ENCODE peak calls at places on chromosomes 6 and 20, in six cellular contexts. L, J, U, D, O and B are unnamed samples.

GRCh38 chr6:38783436-38784228 is 68.5 kb downstream of the DNAH8 start:
- DNase-seq in L (no peak), J (no peak), U (no peak), D (no peak), O (no peak), B (no peak)

GRCh38 chr6:28167068-28167467 is 25.4 kb downstream of the ZKSCAN8 start:
- DNase-seq in L (peak; percentile 96), J (no peak), U (peak; percentile 22), D (no peak), O (peak; percentile 49), B (no peak)

GRCh38 chr6:498795-499231 is 107.3 kb downstream of the IRF4 start:
- DNase-seq in L (no peak), J (no peak), U (peak; percentile 33), D (peak; percentile 88), O (no peak), B (no peak)

GRCh38 chr6:63716169-63716568 is 80.6 kb downstream of the PHF3 start:
- DNase-seq in L (no peak), J (no peak), U (no peak), D (peak; percentile 41), O (no peak), B (no peak)

GRCh38 chr6:43627008-43627825 is 1.8 kb downstream of the GTPBP2 start:
- DNase-seq in L (peak; percentile 97), J (peak; percentile 92), U (peak; percentile 96), D (peak; percentile 61), O (peak; percentile 97), B (peak; percentile 88)

GRCh38 chr6:156776470-156776840 is 723 bp upstream of the ARID1B start:
- DNase-seq in L (peak; percentile 22), J (no peak), U (peak; percentile 48), D (peak; percentile 76), O (peak; percentile 58), B (no peak)

GRCh38 chr20:10527781-10528180 is 92.7 kb downstream of the SLX4IP start:
- DNase-seq in L (no peak), J (no peak), U (no peak), D (no peak), O (no peak), B (no peak)

GRCh38 chr6:155273438-155273837 is 9.6 kb downstream of the CLDN20 start:
- DNase-seq in L (peak; percentile 92), J (peak; percentile 88), U (peak; percentile 97), D (no peak), O (peak; percentile 93), B (no peak)

GRCh38 chr6:2931970-2932748 is 29.1 kb upstream of the SERPINB9 start:
- DNase-seq in L (peak; percentile 57), J (peak; percentile 84), U (peak; percentile 53), D (peak; percentile 87), O (peak; percentile 76), B (peak; percentile 89)

GRCh38 chr20:34637245-34638185 is 39.4 kb downstream of the PIGU start:
- DNase-seq in L (peak; percentile 75), J (no peak), U (peak; percentile 46), D (no peak), O (peak; percentile 91), B (no peak)

GRCh38 chr20:58145506-58146080 is 82.9 kb downstream of the ANKRD60 start:
- DNase-seq in L (no peak), J (no peak), U (no peak), D (no peak), O (no peak), B (no peak)

GRCh38 chr6:32868257-32868788 is 14.3 kb downstream of the PSMB9 start:
- DNase-seq in L (peak; percentile 56), J (peak; percentile 83), U (peak; percentile 74), D (peak; percentile 88), O (peak; percentile 83), B (no peak)

GRCh38 chr6:1630771-1631217 is 21.1 kb downstream of the FOXC1 start:
- DNase-seq in L (no peak), J (peak; percentile 13), U (peak; percentile 32), D (no peak), O (peak; percentile 54), B (no peak)

GRCh38 chr6:19410477-19410876 is 426.7 kb upstream of the ID4 start:
- DNase-seq in L (peak; percentile 31), J (no peak), U (peak; percentile 66), D (no peak), O (peak; percentile 79), B (no peak)

GRCh38 chr6:123363912-123364311 is 272.8 kb downstream of the TRDN start:
- DNase-seq in L (no peak), J (no peak), U (no peak), D (no peak), O (no peak), B (no peak)

GRCh38 chr6:150417899-150418824 is 49.4 kb downstream of the IYD start:
- DNase-seq in L (peak; percentile 71), J (peak; percentile 91), U (peak; percentile 90), D (peak; percentile 70), O (peak; percentile 88), B (no peak)

GRCh38 chr6:41334482-41335023 is 855 bp upstream of the NCR2 start:
- DNase-seq in L (no peak), J (no peak), U (no peak), D (peak; percentile 44), O (peak; percentile 7), B (no peak)

GRCh38 chr6:41878961-41879405 is 16.2 kb downstream of the USP49 start:
- DNase-seq in L (peak; percentile 73), J (no peak), U (peak; percentile 51), D (no peak), O (peak; percentile 35), B (no peak)

GRCh38 chr20:62795023-62795761 is 1.1 kb upstream of the MRGBP start:
- DNase-seq in L (no peak), J (peak; percentile 66), U (peak; percentile 49), D (peak; percentile 74), O (peak; percentile 43), B (no peak)

GRCh38 chr20:51346686-51347485 is 195.6 kb downstream of the NFATC2 start:
- DNase-seq in L (peak; percentile 66), J (no peak), U (peak; percentile 85), D (no peak), O (peak; percentile 41), B (no peak)

GRCh38 chr20:5402903-5403531 is 86.3 kb upstream of the PROKR2 start:
- DNase-seq in L (peak; percentile 9), J (peak; percentile 30), U (no peak), D (peak; percentile 51), O (peak; percentile 24), B (no peak)

GRCh38 chr20:3309226-3309625 is 70.2 kb upstream of the SLC4A11 start:
- DNase-seq in L (no peak), J (no peak), U (no peak), D (no peak), O (no peak), B (no peak)

GRCh38 chr6:169162968-169163903 is 90.4 kb downstream of the THBS2 start:
- DNase-seq in L (peak; percentile 98), J (peak; percentile 53), U (peak; percentile 92), D (no peak), O (peak; percentile 98), B (peak; percentile 93)

GRCh38 chr6:155450194-155450593 is 5.4 kb downstream of the NOX3 start:
- DNase-seq in L (no peak), J (no peak), U (no peak), D (no peak), O (no peak), B (no peak)

GRCh38 chr20:54108817-54109216 is 38.4 kb upstream of the BCAS1 start:
- DNase-seq in L (no peak), J (no peak), U (no peak), D (no peak), O (no peak), B (no peak)

GRCh38 chr20:54110457-54110856 is 40.1 kb upstream of the BCAS1 start:
- DNase-seq in L (no peak), J (no peak), U (no peak), D (no peak), O (no peak), B (no peak)

GRCh38 chr20:54111460-54111859 is 41.1 kb upstream of the BCAS1 start:
- DNase-seq in L (no peak), J (no peak), U (no peak), D (no peak), O (no peak), B (no peak)

GRCh38 chr20:54108394-54108643 is 37.9 kb upstream of the BCAS1 start:
- DNase-seq in L (no peak), J (no peak), U (no peak), D (no peak), O (no peak), B (no peak)

GRCh38 chr20:54110041-54110440 is 39.6 kb upstream of the BCAS1 start:
- DNase-seq in L (no peak), J (no peak), U (no peak), D (no peak), O (peak; percentile 16), B (no peak)
- TF ChIP-seq CTCF in L (no peak), J (no peak), U (no peak), D (no peak), O (no peak), B (no peak)

GRCh38 chr6:52362443-52363221 is 681 bp downstream of the PAQR8 start:
- DNase-seq in L (no peak), J (peak; percentile 18), U (peak; percentile 15), D (peak; percentile 56), O (no peak), B (peak; percentile 84)
- TF ChIP-seq CTCF in L (no peak), J (no peak), U (peak; percentile 12), D (peak; percentile 29), O (no peak), B (no peak)

DNA sequence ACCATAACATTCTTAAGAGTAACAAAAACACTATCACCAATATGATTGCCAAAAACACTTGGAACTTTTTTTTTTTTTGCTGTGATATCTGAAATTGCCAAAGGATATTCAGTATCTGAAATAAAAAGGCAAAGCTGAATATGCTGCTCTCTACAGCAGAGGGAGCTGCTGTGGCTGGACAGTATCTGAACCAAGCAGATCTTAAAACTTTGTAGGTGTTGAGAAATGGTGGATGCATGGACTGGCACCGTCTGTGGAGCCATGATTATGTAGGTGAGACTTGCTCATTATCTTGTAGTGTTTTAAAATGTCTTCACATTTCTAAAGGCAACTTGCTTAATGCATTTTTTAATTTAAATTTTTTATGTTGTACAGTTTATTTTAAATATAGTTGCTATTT is 9.2 kb downstream of the PDCD2 start:
- DNase-seq in L (peak; percentile 15), J (peak; percentile 6), U (no peak), D (no peak), O (peak; percentile 26), B (no peak)
- TF ChIP-seq CTCF in L (peak; percentile 67), J (no peak), U (peak; percentile 38), D (no peak), O (peak; percentile 36), B (peak; percentile 26)

GRCh38 chr20:32535953-32536823 is 48.9 kb downstream of the NOL4L start:
- DNase-seq in L (no peak), J (no peak), U (no peak), D (peak; percentile 80), O (no peak), B (no peak)
- TF ChIP-seq CTCF in L (no peak), J (no peak), U (no peak), D (no peak), O (no peak), B (no peak)

DNA sequence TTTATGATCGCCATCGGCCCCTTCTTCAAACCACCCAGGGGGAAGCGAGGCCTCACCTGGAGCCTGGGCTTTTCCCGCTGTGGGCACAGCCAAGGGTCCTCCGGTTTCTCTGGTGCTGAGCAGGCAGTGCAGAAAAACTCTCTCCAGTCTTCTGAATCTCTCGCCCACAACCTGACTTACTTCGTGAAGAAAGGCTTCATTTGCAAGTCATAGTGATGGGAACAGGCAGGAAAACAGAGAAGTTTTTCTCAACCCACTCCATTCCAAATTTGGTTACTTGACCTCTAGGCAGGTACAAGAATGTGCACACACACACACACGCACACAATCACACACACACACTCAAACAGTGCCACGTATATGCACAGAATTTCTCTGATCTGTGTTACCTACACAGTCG is 524.5 kb downstream of the CD83 start:
- DNase-seq in L (no peak), J (no peak), U (no peak), D (no peak), O (no peak), B (no peak)
- TF ChIP-seq CTCF in L (no peak), J (no peak), U (no peak), D (no peak), O (no peak), B (no peak)